ENCODE peak calls at places on chromosomes 3 and 15, in four cellular contexts. O is cardiac fibroblast, H is lung, F is cardiac muscle cell. D is an unnamed sample.

GRCh38 chr3:156455839-156456238 is 99.1 kb downstream of the SSR3 start:
- DNase-seq in O (no peak), H (no peak), F (no peak), D (no peak)

GRCh38 chr3:196193738-196194541 is 17.3 kb downstream of the ZDHHC19 start:
- DNase-seq in O (no peak), H (no peak), F (no peak), D (no peak)

GRCh38 chr3:56799251-56799882 is 2.4 kb downstream of the ARHGEF3 start:
- DNase-seq in O (peak), H (no peak), F (peak), D (peak)

GRCh38 chr3:61761694-61762430 is 200.5 kb downstream of the PTPRG start:
- DNase-seq in O (no peak), H (no peak), F (no peak), D (no peak)

GRCh38 chr3:195540526-195540925 is 2.6 kb downstream of the PPP1R2 start:
- DNase-seq in O (no peak), H (no peak), F (no peak), D (no peak)

GRCh38 chr15:67840747-67841634 is 1.1 kb upstream of the RNU6-1 start:
- DNase-seq in O (peak), H (no peak), F (peak), D (peak)

GRCh38 chr3:61562042-61562809 is 855 bp downstream of the PTPRG start:
- DNase-seq in O (peak), H (no peak), F (peak), D (peak)

GRCh38 chr3:30970183-30970582 is 75.7 kb upstream of the GADL1 start:
- DNase-seq in O (peak), H (no peak), F (peak), D (peak)

GRCh38 chr3:33717616-33717865 is 513 bp downstream of the CLASP2 start:
- DNase-seq in O (peak), H (peak), F (peak), D (no peak)

GRCh38 chr3:149970716-149971402 is at the start of gene PFN2:
- DNase-seq in O (peak), H (peak), F (peak), D (peak)

GRCh38 chr3:58168498-58168897 is 42.3 kb downstream of the DNASE1L3 start:
- DNase-seq in O (no peak), H (no peak), F (no peak), D (no peak)

GRCh38 chr3:13200951-13201350 is 127.7 kb upstream of the IQSEC1 start:
- DNase-seq in O (no peak), H (no peak), F (peak), D (peak)

GRCh38 chr15:41888662-41889253 is 5.1 kb downstream of the SPTBN5 start:
- DNase-seq in O (no peak), H (no peak), F (no peak), D (no peak)

GRCh38 chr3:161682715-161683114 is 186.1 kb downstream of the OTOL1 start:
- DNase-seq in O (no peak), H (no peak), F (no peak), D (no peak)

GRCh38 chr3:52085883-52086282 is 29.5 kb upstream of the DUSP7 start:
- DNase-seq in O (no peak), H (no peak), F (no peak), D (no peak)

GRCh38 chr15:86961669-86962068 is 882.0 kb downstream of the AGBL1 start:
- DNase-seq in O (no peak), H (no peak), F (no peak), D (no peak)

GRCh38 chr15:48363474-48363873 is 32.2 kb downstream of the DUT start:
- DNase-seq in O (no peak), H (no peak), F (peak), D (peak)

GRCh38 chr15:85475317-85475701 is 94.9 kb downstream of the AKAP13 start:
- DNase-seq in O (no peak), H (no peak), F (no peak), D (no peak)

GRCh38 chr3:194364652-194365434 is 4.7 kb downstream of the LRRC15 start:
- DNase-seq in O (peak), H (peak), F (peak), D (peak)

GRCh38 chr3:156615592-156616173 is 58.7 kb upstream of the TIPARP start:
- DNase-seq in O (peak), H (peak), F (peak), D (peak)

GRCh38 chr15:76642671-76643070 is 262.5 kb downstream of the SCAPER start:
- DNase-seq in O (peak), H (no peak), F (no peak), D (no peak)

GRCh38 chr3:188890572-188891270 is 281.1 kb upstream of the TPRG1 start:
- DNase-seq in O (peak), H (no peak), F (peak), D (peak)

GRCh38 chr3:128767351-128767750 is 41.4 kb downstream of the RAB7A start:
- DNase-seq in O (no peak), H (no peak), F (peak), D (no peak)

GRCh38 chr3:139975592-139976360 is 40.8 kb downstream of the CLSTN2 start:
- DNase-seq in O (no peak), H (no peak), F (no peak), D (no peak)

GRCh38 chr3:157130138-157130880 is 29.6 kb downstream of the CCNL1 start:
- DNase-seq in O (peak), H (peak), F (peak), D (peak)

GRCh38 chr3:29183346-29184087 is 97.4 kb upstream of the RBMS3 start:
- DNase-seq in O (peak), H (no peak), F (peak), D (peak)

GRCh38 chr15:25797511-25798206 is 65.5 kb downstream of the ATP10A start:
- DNase-seq in O (peak), H (no peak), F (peak), D (no peak)

GRCh38 chr3:130850846-130851245 is 43.0 kb upstream of the ATP2C1 start:
- DNase-seq in O (peak), H (no peak), F (peak), D (no peak)
- H3K4me3 ChIP-seq in O (no peak), H (no peak), F (no peak), D (no peak)

DNA sequence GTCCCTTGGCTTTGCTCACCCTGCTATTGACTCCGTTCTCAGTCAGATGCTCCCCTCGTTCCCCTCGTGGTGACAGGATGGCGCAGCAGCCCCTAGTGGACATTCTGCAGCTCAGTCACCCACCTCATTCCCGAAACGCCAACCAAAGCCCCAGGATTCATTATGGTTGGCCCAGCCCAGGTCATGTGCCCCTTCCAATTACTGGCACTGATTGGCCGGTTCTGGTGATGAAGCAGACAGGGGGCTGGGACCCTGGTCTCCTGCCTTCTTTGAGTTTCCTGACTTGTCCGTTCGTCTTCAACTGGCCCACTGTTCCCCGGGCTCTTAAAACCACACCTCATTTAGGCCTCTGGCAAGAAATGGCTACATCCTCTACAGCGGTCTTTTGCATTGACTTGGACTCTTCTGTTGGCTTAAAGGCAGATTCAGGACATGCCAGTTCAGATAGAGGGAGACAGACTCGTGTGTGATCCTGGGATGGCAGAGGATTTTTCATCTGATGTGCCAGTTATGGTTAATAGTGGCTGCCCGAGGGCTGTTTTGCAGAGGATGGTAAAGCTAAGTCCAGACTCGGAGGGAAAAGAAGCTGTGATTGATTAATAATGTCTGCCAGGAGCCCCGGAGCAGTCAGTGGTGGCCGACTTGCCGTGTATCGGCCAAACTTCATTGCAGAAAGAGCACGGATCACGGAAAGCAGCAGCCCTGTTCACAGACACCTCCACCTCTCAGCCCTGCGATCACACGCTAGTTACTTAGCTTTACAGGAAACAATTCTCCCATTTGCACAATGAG is 37.8 kb downstream of the LSM3 start:
- DNase-seq in O (peak), H (peak), F (peak), D (peak)
- TF ChIP-seq CTCF in O (peak), H (no peak), F (peak), D (peak)

GRCh38 chr3:197752107-197752506 is 2.4 kb downstream of the FYTTD1 start:
- DNase-seq in O (no peak), H (no peak), F (no peak), D (no peak)
- H3K4me3 ChIP-seq in O (no peak), H (no peak), F (no peak), D (no peak)

DNA sequence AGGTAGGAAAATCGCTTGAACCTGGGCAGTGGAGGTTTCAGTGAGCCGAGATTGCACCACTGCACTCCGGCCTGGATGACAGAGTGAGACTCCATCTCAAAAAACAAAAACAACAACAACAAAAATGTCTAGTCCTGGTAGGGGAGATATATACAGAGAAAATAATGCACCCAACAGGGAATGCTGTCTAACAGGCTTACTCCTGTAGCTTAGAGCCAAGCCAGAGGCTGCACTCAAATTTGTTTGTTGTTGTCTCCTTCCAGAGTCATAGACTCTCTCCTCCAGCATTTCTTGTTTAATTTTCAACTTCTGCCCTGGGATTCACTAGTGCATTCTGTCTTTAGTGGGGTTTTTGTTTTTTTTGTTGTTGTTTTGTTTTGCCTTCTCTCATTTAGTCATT is 4.6 kb upstream of the TRA2B start:
- DNase-seq in O (no peak), H (no peak), F (no peak), D (no peak)
- TF ChIP-seq CTCF in O (no peak), H (no peak), F (no peak), D (no peak)

GRCh38 chr3:186189492-186189891 is 80.6 kb upstream of the ETV5 start:
- DNase-seq in O (no peak), H (no peak), F (no peak), D (no peak)

GRCh38 chr3:186192823-186193222 is 83.9 kb upstream of the ETV5 start:
- DNase-seq in O (no peak), H (no peak), F (no peak), D (no peak)

GRCh38 chr3:186198442-186198841 is 89.6 kb upstream of the ETV5 start:
- DNase-seq in O (no peak), H (no peak), F (no peak), D (no peak)

GRCh38 chr3:186194451-186194811 is 85.5 kb upstream of the ETV5 start:
- DNase-seq in O (no peak), H (no peak), F (no peak), D (no peak)

GRCh38 chr3:186193534-186194450 is 84.9 kb upstream of the ETV5 start:
- DNase-seq in O (no peak), H (no peak), F (peak), D (no peak)
- H3K4me3 ChIP-seq in O (no peak), H (no peak), F (peak), D (peak)

GRCh38 chr15:45457215-45457614 is 65.3 kb downstream of the SLC30A4 start:
- DNase-seq in O (no peak), H (no peak), F (no peak), D (peak)

GRCh38 chr15:45454825-45455224 is 67.7 kb downstream of the SLC30A4 start:
- DNase-seq in O (peak), H (peak), F (peak), D (peak)

GRCh38 chr15:45456212-45457106 is 66.1 kb downstream of the SLC30A4 start:
- DNase-seq in O (peak), H (peak), F (peak), D (peak)

GRCh38 chr15:45458746-45459403 is 63.7 kb downstream of the SLC30A4 start:
- DNase-seq in O (peak), H (peak), F (peak), D (peak)

DNA sequence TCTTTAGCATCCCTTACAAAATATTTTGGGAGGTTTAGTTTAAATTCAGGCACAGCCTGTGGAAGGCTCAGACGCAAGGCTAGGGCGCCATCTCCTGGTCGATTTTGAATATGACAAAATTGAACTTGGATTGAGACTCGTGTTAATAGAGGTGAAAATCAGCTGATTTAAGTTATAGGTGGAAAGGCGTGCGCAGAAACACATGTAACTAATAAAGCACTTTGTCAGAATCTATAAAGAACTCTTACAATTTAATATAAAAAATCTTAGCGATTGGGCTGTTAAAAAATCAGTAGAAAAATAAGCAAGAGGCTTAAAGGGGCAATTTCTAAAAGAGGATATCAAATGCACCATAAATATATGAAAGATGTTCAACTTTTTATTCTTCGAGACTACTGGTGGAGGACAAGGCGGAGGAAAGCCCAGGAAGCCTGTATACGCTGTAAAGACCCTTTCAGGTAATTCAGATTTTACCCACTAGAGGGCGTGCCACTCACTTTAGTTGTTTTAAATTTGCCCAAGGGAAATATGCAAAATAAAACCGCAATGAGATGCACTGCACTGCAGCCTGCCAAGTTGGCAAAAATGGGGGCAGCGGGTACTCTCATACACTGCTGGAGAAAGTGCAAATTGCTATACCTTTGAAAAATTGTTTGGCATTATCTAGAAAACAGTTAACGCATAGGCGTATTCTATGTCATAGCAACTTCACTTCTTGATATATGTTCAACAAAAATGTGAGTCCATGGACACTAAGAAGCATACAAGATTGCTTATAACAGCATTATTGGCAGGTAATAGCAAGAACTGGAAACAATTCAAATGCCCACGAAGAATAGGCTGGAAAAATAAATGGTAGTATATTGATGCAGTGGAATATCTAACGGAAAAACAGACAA is 64.7 kb downstream of the SLC30A4 start:
- DNase-seq in O (peak), H (peak), F (peak), D (peak)
- TF ChIP-seq CTCF in O (peak), H (peak), F (peak), D (peak)

GRCh38 chr3:127597020-127597771 is 1.0 kb upstream of the MCM2 start:
- DNase-seq in O (no peak), H (no peak), F (no peak), D (no peak)
- H3K4me3 ChIP-seq in O (no peak), H (no peak), F (no peak), D (no peak)

GRCh38 chr3:183502782-183503181 is 52.7 kb downstream of the KLHL6 start:
- DNase-seq in O (peak), H (no peak), F (peak), D (peak)
- TF ChIP-seq CTCF in O (peak), H (peak), F (peak), D (peak)